ENCODE peak calls at places on chromosome 21, in five cellular contexts. T is fibroblast of the aortic adventitia, S is GM13976, Q is endodermal cell, W is dorsolateral prefrontal cortex. E is an unnamed sample.

GRCh38 chr21:41460578-41461527 is 34.8 kb downstream of the MX1 start:
- DNase-seq in T (peak; percentile 85), S (peak; percentile 83), Q (peak; percentile 85), W (peak; percentile 68), E (peak; percentile 73)

GRCh38 chr21:23887709-23888303 is 1719.5 kb downstream of the MRPL39 start:
- DNase-seq in T (no peak), S (no peak), Q (no peak), W (no peak), E (no peak)

GRCh38 chr21:42533306-42533962 is 19.8 kb downstream of the SLC37A1 start:
- DNase-seq in T (no peak), S (no peak), Q (peak; percentile 24), W (no peak), E (no peak)

GRCh38 chr21:17925900-17926299 is 106.7 kb upstream of the C21orf91 start:
- DNase-seq in T (peak; percentile 24), S (no peak), Q (no peak), W (no peak), E (peak; percentile 19)

GRCh38 chr21:15004721-15005370 is 60.0 kb downstream of the NRIP1 start:
- DNase-seq in T (peak; percentile 40), S (no peak), Q (no peak), W (no peak), E (no peak)

GRCh38 chr21:26136686-26137085 is 33.9 kb downstream of the APP start:
- DNase-seq in T (no peak), S (peak; percentile 50), Q (no peak), W (no peak), E (no peak)

GRCh38 chr21:14989359-14989758 is 75.4 kb downstream of the NRIP1 start:
- DNase-seq in T (peak; percentile 61), S (no peak), Q (no peak), W (no peak), E (no peak)

GRCh38 chr21:15993951-15994350 is 264.2 kb downstream of the USP25 start:
- DNase-seq in T (no peak), S (no peak), Q (no peak), W (no peak), E (no peak)

GRCh38 chr21:40706161-40706560 is 140.8 kb downstream of the DSCAM start:
- DNase-seq in T (no peak), S (no peak), Q (no peak), W (no peak), E (no peak)

GRCh38 chr21:27776925-27777553 is 810.2 kb upstream of the ADAMTS5 start:
- DNase-seq in T (peak; percentile 68), S (no peak), Q (no peak), W (no peak), E (no peak)

GRCh38 chr21:34983680-34984086 is 65.4 kb downstream of the RUNX1 start:
- DNase-seq in T (peak; percentile 64), S (peak; percentile 27), Q (no peak), W (no peak), E (no peak)

GRCh38 chr21:15406791-15407190 is 323.0 kb upstream of the USP25 start:
- DNase-seq in T (no peak), S (no peak), Q (no peak), W (no peak), E (no peak)

GRCh38 chr21:26159869-26160268 is 10.7 kb downstream of the APP start:
- DNase-seq in T (no peak), S (no peak), Q (no peak), W (no peak), E (no peak)

GRCh38 chr21:43775795-43776430 is at the start of gene CSTB:
- DNase-seq in T (peak; percentile 55), S (peak; percentile 90), Q (peak; percentile 95), W (peak; percentile 93), E (peak; percentile 68)

GRCh38 chr21:43340491-43341348 is 86.2 kb downstream of the SIK1 start:
- DNase-seq in T (peak; percentile 58), S (no peak), Q (peak; percentile 68), W (no peak), E (no peak)

GRCh38 chr21:42633858-42634257 is 19.6 kb upstream of the PDE9A start:
- DNase-seq in T (no peak), S (no peak), Q (peak; percentile 42), W (peak; percentile 30), E (no peak)

GRCh38 chr21:41121785-41122415 is 46.1 kb upstream of the BACE2 start:
- DNase-seq in T (peak; percentile 81), S (peak; percentile 58), Q (peak; percentile 97), W (peak; percentile 83), E (peak; percentile 87)

GRCh38 chr21:34988625-34989024 is 60.5 kb downstream of the RUNX1 start:
- DNase-seq in T (no peak), S (no peak), Q (no peak), W (no peak), E (no peak)

GRCh38 chr21:16037386-16037785 is 307.6 kb downstream of the USP25 start:
- DNase-seq in T (no peak), S (no peak), Q (no peak), W (no peak), E (no peak)

GRCh38 chr21:41142051-41142795 is 25.7 kb upstream of the BACE2 start:
- DNase-seq in T (peak; percentile 77), S (no peak), Q (peak; percentile 63), W (peak; percentile 70), E (no peak)

GRCh38 chr21:17250651-17251294 is 262.1 kb upstream of the CXADR start:
- DNase-seq in T (no peak), S (no peak), Q (no peak), W (no peak), E (no peak)

GRCh38 chr21:44051462-44051941 is 39.4 kb downstream of the TRAPPC10 start:
- DNase-seq in T (peak; percentile 57), S (no peak), Q (no peak), W (no peak), E (no peak)

GRCh38 chr21:38645282-38645681 is 147.0 kb upstream of the ERG start:
- DNase-seq in T (peak; percentile 65), S (no peak), Q (no peak), W (no peak), E (no peak)

GRCh38 chr21:41674433-41674832 is 92.4 kb downstream of the RIPK4 start:
- DNase-seq in T (no peak), S (no peak), Q (no peak), W (no peak), E (no peak)

GRCh38 chr21:16571594-16571993 is 841.8 kb downstream of the USP25 start:
- DNase-seq in T (no peak), S (no peak), Q (no peak), W (no peak), E (no peak)

GRCh38 chr21:14382486-14382834 is 486 bp downstream of the HSPA13 start:
- DNase-seq in T (peak; percentile 52), S (no peak), Q (no peak), W (peak; percentile 63), E (no peak)

GRCh38 chr21:31663584-31664249 is 4.2 kb downstream of the SOD1 start:
- DNase-seq in T (no peak), S (no peak), Q (no peak), W (no peak), E (no peak)

GRCh38 chr21:31658053-31658452 is 1.4 kb upstream of the SOD1 start:
- DNase-seq in T (no peak), S (no peak), Q (no peak), W (no peak), E (no peak)

GRCh38 chr21:31656199-31657095 is 3.0 kb upstream of the SOD1 start:
- DNase-seq in T (peak; percentile 44), S (no peak), Q (no peak), W (no peak), E (no peak)

GRCh38 chr21:31660134-31660565 is 657 bp downstream of the SOD1 start:
- DNase-seq in T (no peak), S (peak; percentile 63), Q (peak; percentile 75), W (no peak), E (peak; percentile 49)

DNA sequence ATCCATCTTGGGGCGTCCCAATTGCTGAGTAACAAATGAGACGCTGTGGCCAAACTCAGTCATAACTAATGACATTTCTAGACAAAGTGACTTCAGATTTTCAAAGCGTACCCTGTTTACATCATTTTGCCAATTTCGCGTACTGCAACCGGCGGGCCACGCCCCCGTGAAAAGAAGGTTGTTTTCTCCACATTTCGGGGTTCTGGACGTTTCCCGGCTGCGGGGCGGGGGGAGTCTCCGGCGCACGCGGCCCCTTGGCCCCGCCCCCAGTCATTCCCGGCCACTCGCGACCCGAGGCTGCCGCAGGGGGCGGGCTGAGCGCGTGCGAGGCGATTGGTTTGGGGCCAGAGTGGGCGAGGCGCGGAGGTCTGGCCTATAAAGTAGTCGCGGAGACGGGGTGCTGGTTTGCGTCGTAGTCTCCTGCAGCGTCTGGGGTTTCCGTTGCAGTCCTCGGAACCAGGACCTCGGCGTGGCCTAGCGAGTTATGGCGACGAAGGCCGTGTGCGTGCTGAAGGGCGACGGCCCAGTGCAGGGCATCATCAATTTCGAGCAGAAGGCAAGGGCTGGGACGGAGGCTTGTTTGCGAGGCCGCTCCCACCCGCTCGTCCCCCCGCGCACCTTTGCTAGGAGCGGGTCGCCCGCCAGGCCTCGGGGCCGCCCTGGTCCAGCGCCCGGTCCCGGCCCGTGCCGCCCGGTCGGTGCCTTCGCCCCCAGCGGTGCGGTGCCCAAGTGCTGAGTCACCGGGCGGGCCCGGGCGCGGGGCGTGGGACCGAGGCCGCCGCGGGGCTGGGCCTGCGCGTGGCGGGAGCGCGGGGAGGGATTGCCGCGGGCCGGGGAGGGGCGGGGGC is at the start of gene SOD1:
- DNase-seq in T (peak; percentile 91), S (peak; percentile 98), Q (peak; percentile 96), W (peak; percentile 98), E (peak; percentile 93)
- TF ChIP-seq CTCF in T (no peak), S (no peak), Q (peak; percentile 13), W (no peak), E (no peak)

GRCh38 chr21:36861595-36861883 is 104.9 kb downstream of the HLCS start:
- DNase-seq in T (no peak), S (no peak), Q (no peak), W (no peak), E (no peak)

GRCh38 chr21:36858320-36858957 is 108.0 kb downstream of the HLCS start:
- DNase-seq in T (no peak), S (no peak), Q (no peak), W (no peak), E (no peak)

GRCh38 chr21:36861924-36862323 is 104.5 kb downstream of the HLCS start:
- DNase-seq in T (peak; percentile 18), S (no peak), Q (no peak), W (no peak), E (no peak)

GRCh38 chr21:36860736-36861594 is 105.5 kb downstream of the HLCS start:
- DNase-seq in T (peak; percentile 63), S (no peak), Q (no peak), W (no peak), E (no peak)

GRCh38 chr21:36859744-36860501 is 106.5 kb downstream of the HLCS start:
- DNase-seq in T (no peak), S (peak; percentile 43), Q (peak; percentile 90), W (no peak), E (no peak)
- TF ChIP-seq CTCF in T (no peak), S (no peak), Q (peak; percentile 40), W (no peak), E (no peak)

GRCh38 chr21:31142600-31142999 is 104.3 kb upstream of the KRTAP19-8 start:
- DNase-seq in T (no peak), S (no peak), Q (peak; percentile 72), W (no peak), E (peak; percentile 21)
- TF ChIP-seq CTCF in T (no peak), S (no peak), Q (peak; percentile 50), W (peak; percentile 23), E (no peak)

DNA sequence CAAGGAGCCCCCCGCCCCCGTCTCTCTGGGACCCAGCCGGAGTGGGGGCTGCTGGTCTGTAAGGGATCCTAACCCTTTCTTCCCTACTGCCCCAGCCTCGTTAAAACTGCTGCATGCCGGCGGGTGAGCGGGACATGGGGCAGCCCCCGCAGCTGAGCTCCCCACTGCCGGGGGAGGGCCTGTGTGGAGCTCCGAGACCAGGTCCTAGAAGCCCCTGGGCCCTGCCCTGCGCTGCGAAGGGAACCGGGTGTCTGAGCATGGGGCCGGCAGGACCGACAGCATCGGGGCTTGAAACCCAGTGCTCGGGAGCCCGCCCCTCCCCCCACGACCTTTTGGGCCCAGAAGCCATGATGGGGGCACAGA is 9.2 kb upstream of the COL6A1 start:
- DNase-seq in T (no peak), S (no peak), Q (no peak), W (no peak), E (no peak)
- TF ChIP-seq CTCF in T (no peak), S (no peak), Q (no peak), W (no peak), E (no peak)

E was measured in endothelial cell.